ENCODE peak calls at places on chromosome 5, in nine cellular contexts. V, Q, S, L, U, Z, N, H and I are unnamed samples.

GRCh38 chr5:33272288-33272687 is 168.5 kb upstream of the TARS1 start:
- DNase-seq in V (no peak), Q (no peak), S (no peak), L (peak), U (no peak), Z (peak), N (no peak), H (no peak), I (no peak)

GRCh38 chr5:33690736-33691135 is 201.1 kb downstream of the ADAMTS12 start:
- DNase-seq in V (no peak), Q (no peak), S (no peak), L (peak), U (no peak), Z (peak), N (no peak), H (no peak), I (no peak)

GRCh38 chr5:134503088-134503936 is 22.2 kb upstream of the JADE2 start:
- DNase-seq in V (peak), Q (peak), S (no peak), L (peak), U (peak), Z (peak), N (peak), H (no peak), I (peak)

GRCh38 chr5:38497946-38498345 is 58.5 kb downstream of the LIFR start:
- DNase-seq in V (no peak), Q (no peak), S (peak), L (peak), U (no peak), Z (peak), N (no peak), H (no peak), I (no peak)

GRCh38 chr5:95235439-95235982 is 49.4 kb downstream of the MCTP1 start:
- DNase-seq in V (no peak), Q (no peak), S (no peak), L (no peak), U (no peak), Z (no peak), N (no peak), H (no peak), I (no peak)

GRCh38 chr5:157602505-157602904 is 26.9 kb upstream of the ADAM19 start:
- DNase-seq in V (no peak), Q (no peak), S (no peak), L (peak), U (peak), Z (no peak), N (no peak), H (no peak), I (peak)

GRCh38 chr5:501833-502184 is 22.4 kb downstream of the SLC9A3 start:
- DNase-seq in V (no peak), Q (no peak), S (no peak), L (no peak), U (no peak), Z (no peak), N (no peak), H (no peak), I (no peak)

GRCh38 chr5:171336486-171337206 is 27.6 kb downstream of the TLX3 start:
- DNase-seq in V (peak), Q (peak), S (peak), L (peak), U (no peak), Z (peak), N (peak), H (no peak), I (peak)

GRCh38 chr5:42611437-42611836 is 145.2 kb upstream of the CCDC152 start:
- DNase-seq in V (no peak), Q (no peak), S (no peak), L (no peak), U (no peak), Z (no peak), N (no peak), H (no peak), I (no peak)

GRCh38 chr5:179142434-179143198 is 82.4 kb downstream of the ZNF354C start:
- DNase-seq in V (no peak), Q (no peak), S (no peak), L (peak), U (no peak), Z (peak), N (peak), H (no peak), I (no peak)

GRCh38 chr5:54612711-54613110 is 95.2 kb downstream of the SNX18 start:
- DNase-seq in V (no peak), Q (no peak), S (no peak), L (no peak), U (no peak), Z (no peak), N (no peak), H (no peak), I (no peak)

GRCh38 chr5:159337291-159337974 is 7.1 kb upstream of the IL12B start:
- DNase-seq in V (no peak), Q (peak), S (no peak), L (peak), U (peak), Z (no peak), N (peak), H (no peak), I (peak)